ENCODE peak calls at places on chromosomes 7 and 10, in nine cellular contexts. V, X, W, O, E, K, U, N and Q are unnamed samples.

GRCh38 chr7:133650067-133650466 is 397.2 kb downstream of the EXOC4 start:
- DNase-seq in E (no peak), V (peak), U (no peak), O (no peak), W (peak), K (no peak), X (no peak), N (no peak), Q (no peak)

GRCh38 chr10:89438525-89438924 is 24.2 kb downstream of the IFIT5 start:
- DNase-seq in W (no peak), N (no peak), X (no peak), K (no peak), V (no peak), O (no peak), E (no peak), U (no peak), Q (no peak)

GRCh38 chr10:108112218-108112617 is 947.7 kb upstream of the SORCS1 start:
- DNase-seq in X (no peak), V (no peak), N (no peak), W (peak), O (no peak), K (no peak), E (no peak), U (no peak), Q (no peak)

GRCh38 chr7:45924283-45924682 is 3.2 kb upstream of the IGFBP3 start:
- DNase-seq in X (peak), W (peak), N (peak), U (no peak), K (no peak), E (no peak), O (no peak), V (peak), Q (peak)

GRCh38 chr10:70146489-70147488 is at the start of gene TYSND1:
- DNase-seq in O (peak), V (peak), U (peak), E (peak), W (peak), N (peak), K (peak), X (peak), Q (peak)

GRCh38 chr7:157874870-157875229 is 538.0 kb downstream of the DNAJB6 start:
- DNase-seq in V (no peak), K (no peak), N (no peak), W (no peak), O (no peak), E (no peak), U (no peak), X (no peak), Q (no peak)

GRCh38 chr10:91567815-91568214 is 65.1 kb downstream of the PPP1R3C start:
- DNase-seq in W (no peak), K (no peak), O (no peak), X (no peak), E (no peak), N (no peak), U (no peak), V (no peak), Q (no peak)

GRCh38 chr7:45032421-45032820 is 32.4 kb downstream of the CCM2 start:
- DNase-seq in X (no peak), U (no peak), W (no peak), V (no peak), K (no peak), O (no peak), E (no peak), N (no peak), Q (no peak)

GRCh38 chr7:123784263-123784662 is 35.5 kb upstream of the WASL start:
- DNase-seq in W (no peak), O (no peak), N (no peak), X (no peak), K (no peak), E (no peak), V (peak), U (no peak), Q (no peak)

GRCh38 chr7:45363669-45364068 is 206.1 kb downstream of the RAMP3 start:
- DNase-seq in K (no peak), V (no peak), E (no peak), W (no peak), U (no peak), X (no peak), N (no peak), O (no peak), Q (no peak)

GRCh38 chr7:39016609-39017008 is 38.9 kb downstream of the POU6F2 start:
- DNase-seq in N (no peak), O (no peak), E (no peak), X (peak), V (no peak), K (no peak), U (no peak), W (no peak), Q (no peak)

GRCh38 chr7:18762189-18762588 is 266.6 kb downstream of the HDAC9 start:
- DNase-seq in E (no peak), K (no peak), W (peak), V (peak), O (no peak), U (no peak), N (no peak), X (no peak), Q (peak)

GRCh38 chr7:118087121-118087520 is 96.8 kb upstream of the LSM8 start:
- DNase-seq in O (no peak), V (no peak), U (no peak), X (no peak), E (no peak), N (no peak), K (no peak), W (no peak), Q (no peak)

GRCh38 chr7:100799037-100799896 is 28.1 kb downstream of the EPHB4 start:
- DNase-seq in U (no peak), N (no peak), K (peak), V (peak), O (peak), X (peak), W (peak), E (peak), Q (peak)

GRCh38 chr10:51074238-51075028 is at the start of gene PRKG1:
- DNase-seq in X (peak), V (peak), K (no peak), U (peak), E (peak), N (peak), O (peak), W (no peak), Q (peak)

GRCh38 chr7:149881328-149882263 is 7.8 kb downstream of the ATP6V0E2 start:
- DNase-seq in E (no peak), N (no peak), W (no peak), U (no peak), V (no peak), K (no peak), O (no peak), X (no peak), Q (no peak)

GRCh38 chr10:128629111-128630096 is 503.2 kb upstream of the MKI67 start:
- DNase-seq in W (peak), E (no peak), O (no peak), N (peak), K (no peak), V (no peak), U (no peak), X (peak), Q (no peak)

GRCh38 chr10:5858811-5859210 is 30.9 kb downstream of the ANKRD16 start:
- DNase-seq in O (no peak), E (no peak), X (no peak), W (no peak), N (no peak), V (no peak), U (no peak), K (no peak), Q (no peak)

GRCh38 chr7:80548790-80549530 is 37.1 kb upstream of the GNAT3 start:
- DNase-seq in X (no peak), U (no peak), K (no peak), O (no peak), E (no peak), N (no peak), V (peak), W (no peak), Q (peak)

GRCh38 chr10:125337510-125337909 is 177.1 kb upstream of the CTBP2 start:
- DNase-seq in V (no peak), K (no peak), E (no peak), O (no peak), U (no peak), X (no peak), N (no peak), W (no peak), Q (no peak)

GRCh38 chr7:129840757-129841156 is 112.0 kb downstream of the UBE2H start:
- DNase-seq in N (no peak), V (peak), O (no peak), W (peak), U (no peak), X (no peak), E (no peak), K (no peak), Q (no peak)

GRCh38 chr7:23597064-23597907 is at the start of gene CCDC126:
- DNase-seq in V (peak), U (peak), X (peak), W (peak), E (peak), N (peak), O (peak), K (peak), Q (peak)

GRCh38 chr10:102988404-102989314 is 70.6 kb downstream of the CNNM2 start:
- DNase-seq in U (no peak), V (no peak), K (no peak), O (no peak), N (no peak), E (no peak), W (peak), X (no peak), Q (peak)

GRCh38 chr10:3786295-3786981 is 1.4 kb upstream of the KLF6 start:
- DNase-seq in E (no peak), X (peak), N (no peak), U (no peak), W (peak), V (no peak), K (peak), O (no peak), Q (no peak)

GRCh38 chr10:98664329-98665042 is 217.8 kb upstream of the HPS1 start:
- DNase-seq in K (peak), U (no peak), V (peak), W (peak), O (no peak), X (peak), E (no peak), N (no peak), Q (no peak)

GRCh38 chr10:24723386-24723787 is 300 bp downstream of the ARHGAP21 start:
- DNase-seq in V (no peak), O (peak), E (no peak), K (peak), W (no peak), N (no peak), U (no peak), X (peak), Q (peak)

GRCh38 chr10:93600861-93601773 is at the start of gene RBP4:
- DNase-seq in K (no peak), X (peak), U (no peak), N (no peak), W (peak), O (no peak), V (peak), E (no peak), Q (no peak)

GRCh38 chr7:16698200-16698910 is 52.4 kb downstream of the BZW2 start:
- DNase-seq in W (no peak), X (no peak), V (peak), K (no peak), E (no peak), N (no peak), O (no peak), U (no peak), Q (peak)

GRCh38 chr7:16697507-16698199 is 51.7 kb downstream of the BZW2 start:
- DNase-seq in O (no peak), K (no peak), V (peak), N (no peak), W (no peak), X (no peak), E (no peak), U (no peak), Q (peak)

GRCh38 chr7:16702433-16702832 is 51.1 kb upstream of the TSPAN13 start:
- DNase-seq in W (no peak), E (no peak), K (no peak), N (no peak), X (no peak), O (no peak), U (no peak), V (no peak), Q (no peak)
- TF ChIP-seq CTCF in W (no peak), E (peak), K (no peak), N (peak), X (no peak), O (peak), U (no peak), V (no peak), Q (no peak)

GRCh38 chr7:119483364-119483763 is 789.6 kb upstream of the KCND2 start:
- DNase-seq in V (no peak), O (no peak), N (no peak), U (no peak), X (no peak), W (no peak), E (no peak), K (no peak), Q (no peak)

GRCh38 chr7:119482671-119483070 is 790.3 kb upstream of the KCND2 start:
- DNase-seq in X (no peak), V (no peak), K (no peak), O (no peak), E (no peak), U (no peak), N (no peak), W (no peak), Q (no peak)

DNA sequence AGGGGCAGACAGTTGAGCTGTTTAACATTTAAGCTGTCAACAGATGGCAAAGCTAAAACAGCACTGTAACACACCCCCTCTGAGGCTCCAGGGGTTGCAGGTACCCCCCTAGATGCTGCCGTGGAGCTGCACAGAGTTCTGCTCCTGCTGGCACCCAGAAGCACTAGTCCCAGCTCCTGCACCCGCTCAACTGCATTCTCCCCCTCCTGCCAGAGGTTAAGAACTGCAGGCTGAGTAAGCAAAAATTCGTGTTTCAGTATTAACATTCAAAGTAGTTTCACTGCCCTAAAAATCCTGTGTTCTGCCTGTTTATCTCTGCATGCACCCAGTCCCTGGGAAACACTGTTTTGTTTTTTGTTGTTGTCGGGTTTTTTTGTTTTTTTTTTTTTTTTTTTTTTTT is 790.8 kb upstream of the KCND2 start:
- DNase-seq in N (no peak), E (no peak), U (no peak), K (peak), O (no peak), V (peak), W (peak), X (peak), Q (no peak)
- TF ChIP-seq CTCF in N (peak), E (no peak), U (no peak), K (peak), O (peak), V (peak), W (peak), X (peak), Q (no peak)

DNA sequence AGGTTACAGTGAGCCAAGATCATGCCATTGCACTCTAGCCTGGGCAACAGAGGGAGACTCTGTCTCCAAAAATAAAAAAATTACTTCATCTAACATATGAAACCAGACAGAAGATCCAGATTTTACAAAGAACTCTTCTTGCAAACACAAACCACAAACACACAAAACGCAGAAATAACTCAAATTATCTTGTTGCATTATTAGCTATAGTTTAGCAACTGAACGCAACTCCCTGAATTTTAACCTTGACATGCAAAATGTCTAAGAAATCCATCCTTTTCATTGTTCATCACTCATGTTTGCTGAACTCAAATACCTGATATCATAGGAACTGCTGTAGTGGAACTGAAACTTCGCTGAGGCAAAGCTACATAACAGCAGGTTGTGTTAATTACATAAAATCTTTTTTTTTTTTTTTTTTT is 64.1 kb downstream of the MICU1 start:
- DNase-seq in K (peak), O (no peak), N (no peak), W (no peak), U (no peak), E (no peak), X (no peak), V (no peak), Q (no peak)
- TF ChIP-seq CTCF in K (no peak), O (no peak), N (no peak), W (no peak), U (no peak), E (no peak), X (no peak), V (no peak), Q (no peak)

GRCh38 chr7:6106140-6106904 is 75.1 kb downstream of the ANKRD61 start:
- DNase-seq in U (no peak), V (peak), K (peak), W (peak), O (no peak), N (no peak), E (no peak), X (peak), Q (peak)
- TF ChIP-seq CTCF in U (no peak), V (peak), K (peak), W (no peak), O (no peak), N (peak), E (peak), X (no peak), Q (peak)

GRCh38 chr10:33334839-33335549 is 527 bp upstream of the NRP1 start:
- DNase-seq in V (peak), N (peak), U (peak), O (peak), X (peak), E (peak), K (peak), W (peak), Q (peak)
- TF ChIP-seq CTCF in V (peak), N (peak), U (peak), O (peak), X (peak), E (peak), K (no peak), W (peak), Q (peak)

GRCh38 chr7:67302113-67303039 is 305.7 kb downstream of the TYW1 start:
- DNase-seq in N (peak), X (peak), E (peak), O (peak), V (peak), W (peak), K (peak), U (peak), Q (peak)
- TF ChIP-seq CTCF in N (peak), X (peak), E (peak), O (peak), V (peak), W (no peak), K (no peak), U (peak), Q (peak)

GRCh38 chr10:109411897-109412296 is 511.4 kb downstream of the XPNPEP1 start:
- DNase-seq in V (peak), W (peak), E (no peak), X (no peak), U (no peak), N (no peak), K (no peak), O (no peak), Q (no peak)
- TF ChIP-seq CTCF in V (no peak), W (peak), E (no peak), X (no peak), U (no peak), N (no peak), K (no peak), O (no peak), Q (no peak)